ENCODE peak calls at places on chromosomes 3 and 15, in ten cellular contexts. D, R, U, G, E, V, M, B, A and Z are unnamed samples.
A peak's percentile ranks its signal among the peaks of the same experiment; 100 is the strongest.

GRCh38 chr3:160951677-160952487 is 153.3 kb downstream of the B3GALNT1 start:
- DNase-seq in A (no peak), V (no peak), B (no peak), E (no peak), R (no peak), D (no peak), M (no peak), U (no peak), G (no peak), Z (no peak)

GRCh38 chr3:19937459-19938362 is 3.7 kb upstream of the EFHB start:
- DNase-seq in D (no peak), G (peak; percentile 59), R (no peak), B (peak; percentile 34), E (no peak), M (no peak), U (no peak), A (peak; percentile 29), V (no peak), Z (no peak)

GRCh38 chr3:107271787-107272387 is 105.4 kb upstream of the CCDC54 start:
- DNase-seq in U (no peak), V (no peak), G (peak; percentile 56), D (no peak), B (peak; percentile 60), E (no peak), A (peak; percentile 68), R (no peak), M (no peak), Z (no peak)

GRCh38 chr3:124565013-124565412 is 165.2 kb upstream of the UMPS start:
- DNase-seq in B (peak; percentile 94), G (peak; percentile 82), R (peak; percentile 57), A (peak; percentile 82), U (peak; percentile 37), E (no peak), V (peak; percentile 53), D (peak; percentile 66), M (peak; percentile 45), Z (peak; percentile 87)

GRCh38 chr3:124032351-124032880 is 40.5 kb upstream of the ROPN1 start:
- DNase-seq in U (no peak), V (peak; percentile 38), B (peak; percentile 15), M (no peak), A (peak; percentile 56), D (peak; percentile 61), E (no peak), G (peak; percentile 2), R (peak; percentile 40), Z (no peak)

GRCh38 chr3:10500717-10501663 is 4.4 kb downstream of the ATP2B2 start:
- DNase-seq in V (no peak), A (no peak), U (no peak), G (no peak), R (no peak), E (no peak), M (no peak), B (no peak), D (peak; percentile 15), Z (no peak)

GRCh38 chr15:95302206-95302605 is 1028.3 kb upstream of the NR2F2 start:
- DNase-seq in A (peak; percentile 80), D (no peak), M (no peak), E (no peak), G (no peak), R (no peak), B (no peak), V (no peak), U (no peak), Z (no peak)

GRCh38 chr3:193674714-193675113 is 81.7 kb downstream of the OPA1 start:
- DNase-seq in D (no peak), E (no peak), R (no peak), V (no peak), U (no peak), G (no peak), B (no peak), A (no peak), M (no peak), Z (no peak)

GRCh38 chr15:74311734-74312444 is 55.6 kb downstream of the CYP11A1 start:
- DNase-seq in G (no peak), V (no peak), R (no peak), M (no peak), E (no peak), D (no peak), A (peak; percentile 57), U (no peak), B (peak; percentile 13), Z (no peak)

GRCh38 chr3:36900474-36901443 is 44.1 kb downstream of the TRANK1 start:
- DNase-seq in B (no peak), E (no peak), M (no peak), A (no peak), R (no peak), G (no peak), V (no peak), D (no peak), U (no peak), Z (no peak)